ENCODE peak calls at places on chromosome 21, in four cellular contexts. V is DND-41, B is neural progenitor cell, L is upper lobe of right lung. N is an unnamed sample.

GRCh38 chr21:34073749-34074282 is 438 bp downstream of the MRPS6 start:
- DNase-seq in B (peak; percentile 67), L (peak; percentile 79), V (peak; percentile 47), N (peak; percentile 46)

GRCh38 chr21:17679002-17679600 is 66.4 kb upstream of the BTG3 start:
- DNase-seq in L (no peak), V (no peak), B (peak; percentile 69), N (peak; percentile 59)

GRCh38 chr21:29299906-29300546 is 1.3 kb downstream of the BACH1 start:
- DNase-seq in L (peak; percentile 75), V (peak; percentile 41), B (peak; percentile 64), N (peak; percentile 23)

GRCh38 chr21:31299291-31300147 is 44.5 kb downstream of the TIAM1 start:
- DNase-seq in B (no peak), L (no peak), V (no peak), N (no peak)

GRCh38 chr21:9735421-9735961 is 785.9 kb upstream of the TPTE start:
- DNase-seq in B (no peak), V (no peak), L (no peak), N (no peak)

GRCh38 chr21:40668535-40669275 is 178.3 kb downstream of the DSCAM start:
- DNase-seq in L (no peak), B (no peak), V (no peak), N (no peak)

GRCh38 chr21:39127506-39127905 is 55.7 kb downstream of the PSMG1 start:
- DNase-seq in B (peak; percentile 44), V (no peak), L (no peak), N (no peak)

GRCh38 chr21:26437326-26438009 is 135.6 kb downstream of the CYYR1 start:
- DNase-seq in B (no peak), L (no peak), V (no peak), N (no peak)

GRCh38 chr21:29943885-29944284 is 4.1 kb upstream of the GRIK1 start:
- DNase-seq in V (no peak), L (no peak), B (peak; percentile 36), N (no peak)

GRCh38 chr21:26965567-26966359 is 1.1 kb downstream of the ADAMTS5 start:
- DNase-seq in L (peak; percentile 67), B (peak; percentile 87), V (no peak), N (no peak)

GRCh38 chr21:27196651-27197050 is 229.8 kb upstream of the ADAMTS5 start:
- DNase-seq in V (no peak), L (no peak), B (no peak), N (no peak)

DNA sequence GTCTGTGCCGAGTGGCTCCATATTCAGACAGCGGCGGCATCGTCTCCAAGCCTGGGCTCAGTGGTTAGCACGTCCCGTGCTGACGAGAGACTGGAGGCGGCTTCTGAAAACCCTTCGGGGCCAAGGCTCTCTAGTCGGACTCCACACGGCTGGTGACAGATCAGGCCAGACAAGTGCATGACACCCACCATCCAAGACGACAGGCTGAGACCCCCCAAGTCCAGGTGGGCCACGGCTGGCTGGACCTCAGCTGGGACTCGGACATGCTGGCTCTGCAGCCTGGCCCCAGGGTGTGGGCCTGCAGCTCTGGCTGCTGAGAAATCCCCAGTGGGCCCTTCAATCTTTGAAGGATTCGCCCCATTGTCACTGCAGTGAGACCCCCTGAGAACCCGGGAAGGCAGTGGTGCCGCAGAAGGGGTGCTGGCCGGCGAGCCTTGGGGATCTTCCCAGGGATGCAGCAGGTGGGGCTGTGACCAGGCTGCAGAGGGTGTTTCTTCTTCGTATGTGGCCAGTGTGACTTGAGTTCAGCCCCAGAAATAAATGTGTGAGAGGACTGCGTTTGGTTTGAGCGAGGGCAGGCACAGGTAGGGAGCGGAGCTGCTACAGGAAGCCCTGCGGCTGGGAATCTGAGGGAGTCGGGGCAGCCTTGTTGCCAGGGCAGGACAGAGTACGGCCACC is 15.9 kb upstream of the SLC19A1 start:
- DNase-seq in L (peak; percentile 63), V (no peak), B (no peak), N (no peak)
- H3K4me1 ChIP-seq in L (no peaks in the 10 kb centered on the region), V (peaks cover 7% of the 10 kb centered on the region), B (peaks cover 6% of the 10 kb centered on the region), N (peaks cover 5% of the 10 kb centered on the region)

GRCh38 chr21:41810597-41810932 is 43.7 kb upstream of the RIPK4 start:
- DNase-seq in V (no peak), B (no peak), L (no peak), N (no peak)
- H3K27me3 ChIP-seq in V (no peaks in the 10 kb centered on the region), B (no peaks in the 10 kb centered on the region), L (no peaks in the 10 kb centered on the region), N (no peaks in the 10 kb centered on the region)

GRCh38 chr21:45973475-45974072 is 8.0 kb upstream of the COL6A1 start:
- DNase-seq in L (peak; percentile 78), B (peak; percentile 85), V (peak; percentile 92), N (peak; percentile 65)

GRCh38 chr21:45975017-45975595 is 6.5 kb upstream of the COL6A1 start:
- DNase-seq in V (no peak), B (peak; percentile 56), L (no peak), N (no peak)

GRCh38 chr21:45972353-45972715 is 9.2 kb upstream of the COL6A1 start:
- DNase-seq in B (no peak), L (peak; percentile 66), V (no peak), N (no peak)

GRCh38 chr21:45972716-45973474 is 8.7 kb upstream of the COL6A1 start:
- DNase-seq in L (peak; percentile 68), B (peak; percentile 61), V (no peak), N (no peak)

GRCh38 chr21:45974073-45975016 is 7.2 kb upstream of the COL6A1 start:
- DNase-seq in B (peak; percentile 70), V (no peak), L (peak; percentile 71), N (no peak)
- H3K4me1 ChIP-seq in B (peaks cover 20% of the 10 kb centered on the region), V (peaks cover 22% of the 10 kb centered on the region), L (peaks cover 28% of the 10 kb centered on the region), N (peaks cover 28% of the 10 kb centered on the region)

GRCh38 chr21:36708512-36709029 is 9.7 kb downstream of the SIM2 start:
- DNase-seq in V (no peak), L (peak; percentile 35), B (peak; percentile 41), N (no peak)

GRCh38 chr21:36705679-36706481 is 7.0 kb downstream of the SIM2 start:
- DNase-seq in B (peak; percentile 72), V (peak; percentile 71), L (no peak), N (no peak)

GRCh38 chr21:36706482-36706852 is 7.6 kb downstream of the SIM2 start:
- DNase-seq in V (peak; percentile 16), L (no peak), B (no peak), N (no peak)

GRCh38 chr21:36707763-36708511 is 9.0 kb downstream of the SIM2 start:
- DNase-seq in L (peak; percentile 54), V (no peak), B (peak; percentile 48), N (no peak)

DNA sequence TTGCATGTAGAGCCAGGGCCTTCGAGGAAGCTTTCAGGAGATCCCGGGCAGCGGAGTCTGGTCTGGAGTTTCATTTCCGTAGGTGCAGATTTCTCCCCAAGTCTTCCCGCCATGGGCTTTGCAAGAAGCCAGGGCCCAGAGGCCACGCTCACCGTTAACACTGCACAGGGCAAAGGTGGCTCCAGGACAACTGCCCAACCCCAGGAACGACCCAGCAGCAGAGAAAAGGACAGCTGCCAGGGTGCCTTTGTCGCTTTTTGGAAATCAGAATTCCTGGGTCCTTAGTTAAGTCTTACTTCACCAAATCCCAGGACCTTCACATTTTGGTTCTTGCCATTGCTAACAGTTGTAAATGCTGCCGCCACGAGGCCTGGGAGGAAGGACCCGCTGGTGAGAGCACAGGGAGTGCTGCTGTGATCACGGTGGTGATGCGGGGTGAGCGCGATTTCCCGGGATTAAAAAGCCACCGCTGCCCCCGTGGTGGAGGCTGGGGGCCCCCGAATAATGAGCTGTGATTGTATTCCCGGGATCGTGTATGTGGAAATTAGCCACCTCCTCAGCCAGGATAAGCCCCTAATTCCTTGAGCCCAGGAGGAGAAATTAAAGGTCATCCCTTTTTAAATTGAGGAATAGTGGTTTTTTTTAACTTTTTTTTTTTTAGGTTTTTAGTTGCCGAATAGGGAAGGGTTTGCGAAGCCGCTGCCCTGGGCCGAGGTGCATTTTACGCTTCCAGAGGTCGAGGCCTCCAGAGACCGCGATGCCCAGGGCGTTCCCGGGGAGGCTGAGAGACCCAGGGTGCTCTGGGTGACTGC is 8.2 kb downstream of the SIM2 start:
- DNase-seq in B (peak; percentile 77), V (no peak), L (peak; percentile 42), N (no peak)
- H3K27me3 ChIP-seq in B (peaks cover 100% of the 10 kb centered on the region), V (no peaks in the 10 kb centered on the region), L (peaks cover 100% of the 10 kb centered on the region), N (peaks cover 62% of the 10 kb centered on the region)

GRCh38 chr21:33026299-33026858 is 644 bp downstream of the OLIG2 start:
- DNase-seq in V (no peak), L (no peak), B (no peak), N (no peak)

GRCh38 chr21:33028759-33029511 is 3.2 kb downstream of the OLIG2 start:
- DNase-seq in L (no peak), V (no peak), B (peak; percentile 72), N (no peak)

GRCh38 chr21:33028271-33028670 is 2.5 kb downstream of the OLIG2 start:
- DNase-seq in V (no peak), B (no peak), L (no peak), N (no peak)

GRCh38 chr21:33026878-33027400 is 1.2 kb downstream of the OLIG2 start:
- DNase-seq in L (no peak), V (no peak), B (peak; percentile 70), N (no peak)

GRCh38 chr21:33027401-33028185 is 1.9 kb downstream of the OLIG2 start:
- DNase-seq in V (no peak), L (no peak), B (peak; percentile 62), N (no peak)
- H3K4me1 ChIP-seq in V (no peaks in the 10 kb centered on the region), L (peaks cover 27% of the 10 kb centered on the region), B (peaks cover 16% of the 10 kb centered on the region), N (peaks cover 33% of the 10 kb centered on the region)

GRCh38 chr21:42627527-42628289 is 25.7 kb upstream of the PDE9A start:
- DNase-seq in L (peak; percentile 52), V (no peak), B (no peak), N (no peak)

GRCh38 chr21:42624095-42624830 is 29.2 kb upstream of the PDE9A start:
- DNase-seq in L (peak; percentile 33), V (no peak), B (no peak), N (no peak)

GRCh38 chr21:42624936-42625335 is 28.5 kb upstream of the PDE9A start:
- DNase-seq in V (no peak), B (no peak), L (peak; percentile 13), N (no peak)

GRCh38 chr21:42623684-42624083 is 29.7 kb upstream of the PDE9A start:
- DNase-seq in L (peak; percentile 36), V (no peak), B (no peak), N (no peak)

GRCh38 chr21:42626171-42626570 is 27.2 kb upstream of the PDE9A start:
- DNase-seq in B (no peak), V (no peak), L (peak; percentile 37), N (no peak)
- H3K27me3 ChIP-seq in B (no peaks in the 10 kb centered on the region), V (peaks cover 3% of the 10 kb centered on the region), L (peaks cover 5% of the 10 kb centered on the region), N (no peaks in the 10 kb centered on the region)

GRCh38 chr21:43928230-43928607 is 63.2 kb downstream of the AGPAT3 start:
- DNase-seq in B (no peak), V (no peak), L (no peak), N (no peak)
- H3K4me1 ChIP-seq in B (peaks cover 9% of the 10 kb centered on the region), V (no peaks in the 10 kb centered on the region), L (no peaks in the 10 kb centered on the region), N (no peaks in the 10 kb centered on the region)

DNA sequence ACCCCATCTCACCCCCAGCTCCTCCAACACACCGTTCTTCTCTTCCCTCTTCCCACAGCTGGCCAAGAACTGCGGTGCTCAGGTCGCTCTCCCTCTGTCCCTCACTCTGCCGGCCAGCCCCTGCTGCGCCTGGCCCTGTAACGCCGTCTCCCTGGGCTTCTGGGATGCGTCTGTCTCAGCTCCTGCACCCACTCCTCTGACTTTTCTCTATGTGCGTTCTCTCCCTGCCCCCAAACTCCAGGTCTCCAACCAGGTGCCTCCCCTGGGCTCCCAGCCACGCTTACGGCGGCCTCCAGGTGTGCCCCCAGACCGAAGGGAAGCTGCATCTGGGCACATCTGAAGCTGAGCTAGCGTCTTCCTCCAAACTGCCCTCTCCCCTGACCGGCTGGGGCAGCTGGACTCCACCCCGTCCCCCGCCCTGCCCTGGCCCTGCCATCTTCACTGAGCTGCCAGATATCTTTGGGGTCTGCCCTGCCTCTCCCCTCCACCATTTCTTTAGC is 2.6 kb downstream of the KRTAP10-12 start:
- DNase-seq in B (no peak), V (no peak), L (no peak), N (no peak)
- H3K27me3 ChIP-seq in B (peaks cover 25% of the 10 kb centered on the region), V (peaks cover 10% of the 10 kb centered on the region), L (peaks cover 54% of the 10 kb centered on the region), N (peaks cover 34% of the 10 kb centered on the region)

N was measured in CD8-positive, alpha-beta memory T cell.